ENCODE peak calls at places on chromosome 2, in seven cellular contexts. S, O, A, V, J, G and U are unnamed samples.

GRCh38 chr2:219430633-219431615 is 3.7 kb upstream of the SPEG start:
- DNase-seq in S (peak; percentile 43), O (no peak), A (no peak), V (no peak), J (no peak), G (no peak), U (no peak)

GRCh38 chr2:224309216-224309615 is 92.7 kb downstream of the FAM124B start:
- DNase-seq in S (no peak), O (no peak), A (no peak), V (peak; percentile 31), J (no peak), G (no peak), U (no peak)

GRCh38 chr2:106336740-106337139 is 131.5 kb downstream of the RGPD3 start:
- DNase-seq in S (no peak), O (no peak), A (no peak), V (no peak), J (no peak), G (no peak), U (no peak)

GRCh38 chr2:218266316-218266979 is 3.5 kb downstream of the AAMP start:
- DNase-seq in S (no peak), O (no peak), A (no peak), V (no peak), J (no peak), G (no peak), U (no peak)

GRCh38 chr2:207487650-207488315 is 42.0 kb upstream of the CREB1 start:
- DNase-seq in S (peak; percentile 14), O (no peak), A (no peak), V (peak; percentile 90), J (no peak), G (peak; percentile 30), U (no peak)

GRCh38 chr2:26915316-26915715 is 55.1 kb upstream of the MAPRE3 start:
- DNase-seq in S (no peak), O (no peak), A (no peak), V (no peak), J (no peak), G (no peak), U (no peak)

GRCh38 chr2:191401287-191401686 is 156.1 kb downstream of the MYO1B start:
- DNase-seq in S (no peak), O (no peak), A (no peak), V (peak; percentile 31), J (no peak), G (no peak), U (no peak)

GRCh38 chr2:226130192-226130591 is 669.4 kb downstream of the IRS1 start:
- DNase-seq in S (no peak), O (no peak), A (no peak), V (peak; percentile 13), J (no peak), G (no peak), U (no peak)

GRCh38 chr2:237447496-237447895 is 33.5 kb upstream of the COL6A3 start:
- DNase-seq in S (no peak), O (no peak), A (no peak), V (no peak), J (no peak), G (no peak), U (no peak)